ENCODE peak calls at places on chromosome X, in six cellular contexts. A is esophagus squamous epithelium, P is colonic mucosa, U is HCT116, L is thoracic aorta, Q is right atrium auricular region. C is an unnamed sample.
A peak's percentile ranks its signal among the peaks of the same experiment; 100 is the strongest.

GRCh38 chrX:148337873-148338272 is 162.5 kb upstream of the AFF2 start:
- DNase-seq in A (no peak), P (no peak), U (no peak), L (no peak), Q (no peak), C (no peak)

GRCh38 chrX:117093319-117093718 is 630.5 kb upstream of the CT83 start:
- DNase-seq in A (no peak), P (no peak), U (no peak), L (no peak), Q (no peak), C (no peak)

GRCh38 chrX:132497432-132497831 is 8.6 kb upstream of the MBNL3 start:
- DNase-seq in A (no peak), P (no peak), U (no peak), L (no peak), Q (no peak), C (no peak)

GRCh38 chrX:21770631-21771321 is 12.9 kb upstream of the SMPX start:
- DNase-seq in A (no peak), P (no peak), U (peak; percentile 45), L (no peak), Q (no peak), C (peak; percentile 82)

GRCh38 chrX:6678313-6678712 is 143.4 kb upstream of the VCX3A start:
- DNase-seq in A (no peak), P (no peak), U (no peak), L (no peak), Q (no peak), C (no peak)

GRCh38 chrX:130893356-130894085 is 9.5 kb downstream of the ENOX2 start:
- DNase-seq in A (no peak), P (no peak), U (no peak), L (no peak), Q (no peak), C (no peak)

GRCh38 chrX:132967049-132967448 is 8.6 kb upstream of the HS6ST2 start:
- DNase-seq in A (no peak), P (no peak), U (no peak), L (no peak), Q (no peak), C (no peak)

GRCh38 chrX:122565952-122566351 is 618.1 kb upstream of the GRIA3 start:
- DNase-seq in A (no peak), P (no peak), U (peak; percentile 7), L (peak; percentile 1), Q (no peak), C (no peak)

GRCh38 chrX:125710403-125711062 is 390.9 kb downstream of the TEX13C start:
- DNase-seq in A (peak; percentile 0), P (no peak), U (no peak), L (no peak), Q (no peak), C (no peak)

GRCh38 chrX:136214551-136214950 is 36.6 kb downstream of the MAP7D3 start:
- DNase-seq in A (no peak), P (no peak), U (no peak), L (no peak), Q (no peak), C (no peak)

GRCh38 chrX:147917700-147918694 is 6.3 kb downstream of the FMR1 start:
- DNase-seq in A (no peak), P (no peak), U (no peak), L (no peak), Q (no peak), C (no peak)

GRCh38 chrX:66233206-66233605 is 69.2 kb downstream of the HEPH start:
- DNase-seq in A (no peak), P (no peak), U (no peak), L (no peak), Q (no peak), C (no peak)

GRCh38 chrX:39890807-39891206 is 207.0 kb downstream of the BCOR start:
- DNase-seq in A (no peak), P (no peak), U (no peak), L (no peak), Q (no peak), C (no peak)

GRCh38 chrX:10016516-10017132 is 49.5 kb downstream of the CLDN34 start:
- DNase-seq in A (no peak), P (no peak), U (no peak), L (no peak), Q (no peak), C (no peak)

GRCh38 chrX:10015711-10016515 is 48.8 kb downstream of the CLDN34 start:
- DNase-seq in A (no peak), P (peak; percentile 23), U (no peak), L (no peak), Q (peak; percentile 66), C (peak; percentile 76)

GRCh38 chrX:10021461-10022272 is 54.5 kb downstream of the CLDN34 start:
- DNase-seq in A (no peak), P (no peak), U (no peak), L (no peak), Q (no peak), C (no peak)

GRCh38 chrX:10014462-10015373 is 47.6 kb downstream of the CLDN34 start:
- DNase-seq in A (peak; percentile 22), P (peak; percentile 82), U (peak; percentile 37), L (peak; percentile 23), Q (peak; percentile 80), C (peak; percentile 90)

GRCh38 chrX:10017866-10018265 is 50.7 kb downstream of the CLDN34 start:
- DNase-seq in A (no peak), P (peak; percentile 52), U (peak; percentile 65), L (no peak), Q (no peak), C (no peak)
- H3K27ac ChIP-seq in A (no peak overlapping the region), P (no peak overlapping the region), U (no peak overlapping the region), L (no peak overlapping the region), Q (peak overlapping the region; percentile 83), C (peak overlapping the region; percentile 32)

DNA sequence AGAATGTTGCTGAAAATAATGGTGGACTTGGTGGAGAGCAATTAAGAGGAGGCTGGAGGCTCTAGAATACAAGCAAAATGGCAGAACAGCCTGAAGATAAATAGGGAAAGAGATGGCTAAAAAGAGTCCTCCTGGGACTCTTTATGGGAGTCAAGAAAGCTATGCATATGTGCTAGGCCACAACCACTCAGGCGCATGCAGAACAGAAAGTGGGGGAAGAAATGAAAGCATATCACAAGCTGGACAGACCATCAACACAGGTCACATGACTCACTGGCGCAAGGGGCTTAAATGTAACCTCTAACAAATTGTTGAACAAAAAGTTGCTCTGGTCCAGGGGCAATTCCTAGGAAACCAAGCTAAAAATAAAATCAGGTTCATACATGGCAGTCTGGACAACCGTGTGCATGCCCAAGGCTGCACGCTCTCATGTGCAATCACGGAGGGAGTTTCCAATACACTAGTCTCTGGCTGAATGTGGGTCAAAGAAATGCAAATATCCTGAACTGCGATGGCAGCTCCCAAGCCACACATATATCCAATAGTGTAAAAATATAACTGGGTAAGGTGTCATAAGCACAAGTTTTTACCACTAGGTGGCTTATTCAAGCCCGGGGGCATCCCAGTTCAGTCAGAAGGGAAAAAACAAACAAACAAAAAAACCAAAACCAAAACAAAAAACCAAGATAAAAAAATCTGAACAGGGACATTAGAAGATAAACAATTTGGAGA is 45.4 kb downstream of the ZNF711 start:
- DNase-seq in A (no peak), P (no peak), U (no peak), L (no peak), Q (no peak), C (no peak)
- TF ChIP-seq CTCF in A (no peak), P (no peak), U (no peak), L (no peak), Q (no peak), C (peak; percentile 44)

DNA sequence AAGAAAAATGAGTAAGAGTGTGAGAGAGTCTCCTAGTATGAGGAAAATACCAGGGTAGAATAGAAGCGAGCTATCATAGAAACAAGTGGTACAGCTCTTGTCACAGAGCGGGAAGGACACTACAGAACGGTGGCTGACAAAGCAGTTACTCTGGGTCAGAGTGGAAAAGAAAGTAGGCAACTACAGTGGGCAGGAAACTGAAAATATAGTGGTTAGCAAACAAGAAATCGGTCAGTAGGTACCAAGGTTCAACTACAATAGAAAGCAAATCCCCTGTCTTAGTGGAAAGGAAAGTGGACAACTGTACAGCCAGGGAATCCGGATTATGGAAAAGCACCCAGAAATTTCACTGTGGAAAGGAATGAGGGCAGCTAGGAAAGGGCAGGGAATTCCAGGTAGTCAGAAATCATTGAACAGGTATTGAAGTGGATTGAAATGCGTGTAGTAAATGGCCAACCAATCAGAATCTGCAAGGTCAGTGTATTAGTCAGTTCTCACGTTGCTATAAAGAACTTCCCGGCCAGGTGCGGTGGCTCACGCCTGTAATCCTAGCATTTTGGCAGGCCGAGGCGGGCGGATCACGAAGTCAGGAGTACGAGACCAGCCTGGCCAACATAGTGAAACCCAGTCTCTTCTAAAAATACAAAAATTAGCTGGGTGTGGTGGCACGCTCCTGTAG is 219.6 kb upstream of the DIAPH2 start:
- DNase-seq in A (no peak), P (no peak), U (no peak), L (no peak), Q (no peak), C (no peak)
- H3K36me3 ChIP-seq in A (no peaks in the 10 kb centered on the region), P (no peaks in the 10 kb centered on the region), U (no peaks in the 10 kb centered on the region), L (no peaks in the 10 kb centered on the region), Q (no peaks in the 10 kb centered on the region), C (no peaks in the 10 kb centered on the region)

DNA sequence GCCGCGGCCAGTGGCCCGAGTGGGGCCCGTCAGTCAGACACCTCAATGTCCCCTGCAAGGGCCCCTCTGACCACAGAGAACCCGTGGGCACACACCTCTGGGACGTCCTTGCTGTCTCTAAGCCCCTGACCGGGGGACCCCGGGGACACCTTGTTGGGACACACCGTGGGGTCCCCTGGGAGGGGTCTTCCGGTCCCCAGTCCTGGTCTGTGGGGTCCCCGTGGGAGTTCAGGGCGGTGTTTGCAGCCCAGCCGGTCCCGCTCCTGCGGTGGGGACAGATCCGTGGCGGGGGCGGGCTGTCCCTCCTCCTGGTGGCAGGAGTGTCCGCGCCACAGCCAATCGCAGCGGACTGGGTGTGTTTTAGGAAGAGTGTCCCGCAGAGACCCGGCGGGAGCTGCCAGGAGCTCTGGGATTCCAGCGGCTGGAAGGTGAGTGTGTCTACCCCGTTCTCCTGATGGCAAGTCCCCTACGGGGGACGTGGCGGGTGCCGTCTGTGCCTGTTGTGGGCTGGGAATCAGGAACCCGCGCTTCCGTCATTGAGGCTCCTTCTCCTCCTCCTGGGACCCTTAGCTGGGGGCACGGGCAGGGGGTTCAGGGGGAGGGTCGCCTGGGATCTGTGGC is 5.1 kb upstream of the PLCXD1 start:
- DNase-seq in A (no peak), P (peak; percentile 88), U (peak; percentile 37), L (peak; percentile 40), Q (peak; percentile 78), C (peak; percentile 95)
- H3K27ac ChIP-seq in A (peak overlapping the region; percentile 78), P (peak overlapping the region; percentile 16), U (no peak overlapping the region), L (no peak overlapping the region), Q (no peak overlapping the region), C (no peak overlapping the region)

DNA sequence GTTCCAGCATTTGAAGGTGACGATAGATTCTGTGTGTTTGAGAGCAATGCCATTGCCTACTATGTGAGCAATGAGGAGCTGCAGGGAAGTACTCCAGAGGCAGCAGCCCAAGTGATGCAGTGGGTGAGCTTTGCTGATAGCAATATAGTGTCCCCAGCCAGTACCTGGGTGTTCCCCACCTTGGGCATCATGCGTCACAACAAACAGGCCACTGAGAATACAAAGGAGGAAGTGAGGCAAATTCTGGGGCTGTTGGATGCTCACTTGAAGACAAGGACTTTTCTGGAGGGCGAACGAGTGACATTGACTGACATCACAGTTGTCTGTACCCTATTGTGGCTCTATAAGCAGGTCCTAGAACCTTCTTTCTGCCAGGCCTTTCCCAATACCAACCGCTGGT is 142.0 kb downstream of the PLS3 start:
- DNase-seq in A (no peak), P (no peak), U (no peak), L (no peak), Q (no peak), C (peak; percentile 24)
- TF ChIP-seq CTCF in A (no peak), P (no peak), U (no peak), L (no peak), Q (no peak), C (no peak)

GRCh38 chrX:71547339-71547738 is 14.4 kb downstream of the OGT start:
- DNase-seq in A (no peak), P (no peak), U (no peak), L (no peak), Q (no peak), C (no peak)
- H3K36me3 ChIP-seq in A (peaks cover 73% of the 10 kb centered on the region), P (no peaks in the 10 kb centered on the region), U (peaks cover 32% of the 10 kb centered on the region), L (peaks cover 9% of the 10 kb centered on the region), Q (peaks cover 37% of the 10 kb centered on the region), C (peaks cover 62% of the 10 kb centered on the region)

GRCh38 chrX:44974462-44974861 is 101.5 kb downstream of the KDM6A start:
- DNase-seq in A (no peak), P (no peak), U (peak; percentile 15), L (no peak), Q (no peak), C (no peak)
- H3K27ac ChIP-seq in A (no peak overlapping the region), P (no peak overlapping the region), U (peak overlapping the region; percentile 19), L (no peak overlapping the region), Q (no peak overlapping the region), C (no peak overlapping the region)